ENCODE peak calls at places on chromosomes 2 and 18, in eight cellular contexts. B is omental fat pad, S is HFF-Myc, Y is progenitor cell of endocrine pancreas, D is cardiac fibroblast, A is glutamatergic neuron, T is dorsolateral prefrontal cortex, L is fibroblast of mammary gland. J is an unnamed sample.

GRCh38 chr2:64402876-64403275 is 51.1 kb upstream of the LGALSL start:
- DNase-seq in S (no peak), B (no peak), D (peak; percentile 42), T (no peak), L (peak; percentile 64), Y (no peak), A (no peak), J (no peak)

GRCh38 chr2:96665083-96665569 is 22.6 kb downstream of the FER1L5 start:
- DNase-seq in S (peak; percentile 85), Y (no peak), D (peak; percentile 99), T (no peak), B (no peak), L (peak; percentile 98), A (no peak), J (no peak)

GRCh38 chr2:14524041-14524802 is 108.3 kb upstream of the LRATD1 start:
- DNase-seq in A (no peak), D (no peak), B (no peak), L (peak; percentile 90), Y (no peak), S (peak; percentile 36), T (no peak), J (no peak)

GRCh38 chr18:26536032-26536431 is 12.3 kb downstream of the KCTD1 start:
- DNase-seq in D (no peak), S (no peak), A (no peak), L (peak; percentile 28), T (no peak), B (no peak), Y (no peak), J (no peak)

GRCh38 chr2:20509766-20510490 is 63.1 kb downstream of the RHOB start:
- DNase-seq in S (no peak), B (peak; percentile 50), Y (no peak), A (no peak), L (peak; percentile 61), T (peak; percentile 78), D (peak; percentile 36), J (peak; percentile 51)

GRCh38 chr2:151204720-151205119 is 56.9 kb downstream of the RBM43 start:
- DNase-seq in L (no peak), D (no peak), Y (no peak), A (no peak), T (no peak), B (no peak), S (no peak), J (peak; percentile 6)

GRCh38 chr2:237486819-237487448 is at the start of gene MLPH:
- DNase-seq in B (no peak), Y (no peak), L (peak; percentile 57), A (no peak), T (no peak), S (no peak), D (peak; percentile 50), J (peak; percentile 66)

GRCh38 chr2:234422242-234422641 is 74.6 kb downstream of the ARL4C start:
- DNase-seq in D (peak; percentile 83), Y (no peak), B (no peak), T (no peak), S (peak; percentile 65), A (no peak), L (peak; percentile 91), J (no peak)

GRCh38 chr2:37201766-37202165 is 5.5 kb downstream of the CEBPZOS start:
- DNase-seq in B (no peak), T (no peak), D (no peak), L (peak; percentile 38), Y (no peak), S (no peak), A (no peak), J (no peak)

GRCh38 chr2:219451626-219452360 is 17.1 kb downstream of the SPEG start:
- DNase-seq in Y (no peak), S (no peak), T (no peak), B (peak; percentile 62), L (no peak), D (peak; percentile 41), A (no peak), J (no peak)

GRCh38 chr18:3703732-3704176 is 253.8 kb downstream of the TGIF1 start:
- DNase-seq in S (peak; percentile 32), D (peak; percentile 86), T (peak; percentile 76), L (peak; percentile 64), A (peak; percentile 71), B (peak; percentile 41), Y (peak; percentile 33), J (peak; percentile 64)

GRCh38 chr2:67674668-67675067 is 277.5 kb downstream of the ETAA1 start:
- DNase-seq in A (no peak), Y (no peak), S (no peak), T (no peak), B (no peak), L (no peak), D (no peak), J (no peak)

GRCh38 chr2:136185991-136186771 is 68.2 kb upstream of the CXCR4 start:
- DNase-seq in T (no peak), D (no peak), S (no peak), Y (no peak), B (no peak), A (no peak), L (peak; percentile 5), J (no peak)

GRCh38 chr18:58580078-58580477 is 48.8 kb downstream of the ALPK2 start:
- DNase-seq in A (no peak), D (no peak), B (no peak), S (no peak), Y (no peak), L (peak; percentile 60), T (no peak), J (no peak)

GRCh38 chr2:39991298-39991697 is 212.2 kb upstream of the THUMPD2 start:
- DNase-seq in D (peak; percentile 56), A (no peak), T (no peak), L (peak; percentile 50), S (no peak), Y (no peak), B (no peak), J (no peak)

GRCh38 chr2:227428731-227429285 is 41.1 kb upstream of the SCYGR1 start:
- DNase-seq in S (no peak), L (no peak), A (no peak), D (peak; percentile 71), Y (no peak), T (no peak), B (no peak), J (no peak)

GRCh38 chr2:12715878-12716249 is 872 bp upstream of the TRIB2 start:
- DNase-seq in S (no peak), A (peak; percentile 75), T (peak; percentile 60), D (peak; percentile 89), L (peak; percentile 74), Y (peak; percentile 70), B (no peak), J (peak; percentile 66)

GRCh38 chr2:162174778-162175177 is 22.7 kb upstream of the GCG start:
- DNase-seq in Y (no peak), A (no peak), D (no peak), B (no peak), L (peak; percentile 54), T (no peak), S (peak; percentile 31), J (no peak)

GRCh38 chr18:48815182-48815520 is 135.6 kb downstream of the SMAD7 start:
- DNase-seq in B (no peak), S (no peak), D (no peak), T (no peak), Y (no peak), A (no peak), L (no peak), J (no peak)

GRCh38 chr2:62704654-62705006 is 883 bp upstream of the EHBP1 start:
- DNase-seq in S (no peak), D (no peak), Y (no peak), B (no peak), A (no peak), T (no peak), L (no peak), J (no peak)

DNA sequence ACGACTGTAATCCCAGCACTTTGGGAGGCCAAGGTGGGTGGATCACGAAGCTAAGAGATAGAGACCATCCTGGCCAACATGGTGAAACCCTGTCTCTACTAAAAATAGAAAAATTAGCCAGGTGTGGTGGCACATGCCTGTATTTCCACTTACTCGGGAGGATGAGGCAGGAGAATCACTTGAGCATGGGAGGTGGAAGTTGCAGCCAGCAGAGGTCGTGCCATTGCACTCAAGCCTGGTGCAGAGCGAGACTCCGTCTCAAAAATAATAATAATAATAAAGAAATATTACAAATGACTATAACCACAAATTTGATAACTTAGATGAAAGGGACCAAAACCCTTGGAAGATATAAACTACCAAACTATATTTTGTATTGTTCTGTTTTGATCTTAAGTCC is 226.3 kb upstream of the GULP1 start:
- DNase-seq in L (no peak), T (no peak), Y (no peak), A (no peak), B (no peak), D (no peak), S (no peak), J (no peak)
- TF ChIP-seq CTCF in L (no peak), T (no peak), Y (no peak), A (no peak), B (no peak), D (no peak), S (no peak), J (no peak)

GRCh38 chr2:209334188-209335017 is 89.4 kb upstream of the MAP2 start:
- DNase-seq in B (peak; percentile 25), T (peak; percentile 42), L (peak; percentile 60), D (peak; percentile 75), Y (peak; percentile 40), A (peak; percentile 65), S (peak; percentile 24), J (peak; percentile 63)

GRCh38 chr2:209331291-209331844 is 92.5 kb upstream of the MAP2 start:
- DNase-seq in D (peak; percentile 58), L (peak; percentile 66), A (no peak), T (no peak), Y (no peak), B (no peak), S (peak; percentile 1), J (no peak)
- TF ChIP-seq CTCF in D (peak; percentile 46), L (peak; percentile 47), A (peak; percentile 20), T (peak; percentile 29), Y (peak; percentile 68), B (no peak), S (peak; percentile 17), J (peak; percentile 39)

GRCh38 chr2:48727560-48727959 is 28.0 kb downstream of the LHCGR start:
- DNase-seq in S (no peak), A (no peak), L (no peak), Y (no peak), T (no peak), D (peak; percentile 55), B (no peak), J (no peak)

GRCh38 chr2:48728295-48728694 is 27.2 kb downstream of the LHCGR start:
- DNase-seq in S (no peak), L (no peak), A (no peak), Y (no peak), B (no peak), T (no peak), D (no peak), J (no peak)

GRCh38 chr2:48723125-48723524 is 32.4 kb downstream of the LHCGR start:
- DNase-seq in L (peak; percentile 83), D (peak; percentile 87), T (no peak), Y (no peak), B (no peak), A (no peak), S (no peak), J (no peak)

GRCh38 chr2:48724278-48724677 is 31.2 kb downstream of the LHCGR start:
- DNase-seq in A (no peak), T (no peak), Y (no peak), D (no peak), S (no peak), L (no peak), B (no peak), J (no peak)

GRCh38 chr2:48725696-48726494 is 29.6 kb downstream of the LHCGR start:
- DNase-seq in T (peak; percentile 34), Y (no peak), S (no peak), B (no peak), D (peak; percentile 23), L (no peak), A (no peak), J (no peak)
- TF ChIP-seq CTCF in T (peak; percentile 47), Y (no peak), S (no peak), B (no peak), D (no peak), L (no peak), A (no peak), J (no peak)

GRCh38 chr2:81901017-81901416 is 1596.5 kb upstream of the LRRTM1 start:
- DNase-seq in S (no peak), B (no peak), Y (no peak), L (no peak), T (no peak), D (peak; percentile 3), A (no peak), J (no peak)
- TF ChIP-seq CTCF in S (no peak), B (no peak), Y (peak; percentile 44), L (no peak), T (no peak), D (no peak), A (no peak), J (peak; percentile 19)